ENCODE peak calls at places on chromosomes 16 and 17, in seven cellular contexts. B is left ventricle myocardium inferior; U is fibroblast of villous mesenchyme; G is PC-9; P is endodermal cell; O is psoas muscle; Q is CD8-positive, alpha-beta T cell. Z is an unnamed sample.

GRCh38 chr16:30874821-30875717 is 18.8 kb downstream of the BCL7C start:
- DNase-seq in B (peak), U (peak), G (peak), P (peak), O (peak), Q (peak), Z (no peak)

GRCh38 chr17:44557653-44558285 is 485 bp downstream of the FZD2 start:
- DNase-seq in B (peak), U (peak), G (no peak), P (peak), O (peak), Q (peak), Z (no peak)

GRCh38 chr16:14627088-14627487 is 3.0 kb downstream of the PARN start:
- DNase-seq in B (no peak), U (no peak), G (no peak), P (no peak), O (no peak), Q (no peak), Z (no peak)

GRCh38 chr16:63512910-63513309 is 1476.7 kb upstream of the CDH8 start:
- DNase-seq in B (no peak), U (no peak), G (no peak), P (no peak), O (no peak), Q (no peak), Z (no peak)

GRCh38 chr17:1324201-1324750 is 44.8 kb downstream of the TRARG1 start:
- DNase-seq in B (no peak), U (no peak), G (no peak), P (no peak), O (no peak), Q (no peak), Z (no peak)

GRCh38 chr16:11681977-11682654 is 13.9 kb downstream of the SNN start:
- DNase-seq in B (no peak), U (no peak), G (no peak), P (no peak), O (peak), Q (no peak), Z (no peak)

GRCh38 chr17:46090871-46091270 is 91.8 kb downstream of the STH start:
- DNase-seq in B (no peak), U (no peak), G (no peak), P (no peak), O (no peak), Q (no peak), Z (no peak)

GRCh38 chr16:2008009-2008526 is 1.6 kb downstream of the ZNF598 start:
- DNase-seq in B (peak), U (peak), G (peak), P (no peak), O (no peak), Q (peak), Z (no peak)

GRCh38 chr17:81230043-81230820 is 7.5 kb upstream of the CEP131 start:
- DNase-seq in B (no peak), U (no peak), G (no peak), P (peak), O (no peak), Q (no peak), Z (no peak)

GRCh38 chr16:15518412-15519351 is 84.3 kb downstream of the BMERB1 start:
- DNase-seq in B (peak), U (peak), G (no peak), P (peak), O (peak), Q (no peak), Z (no peak)

GRCh38 chr17:39538875-39539274 is 68.8 kb downstream of the NEUROD2 start:
- DNase-seq in B (no peak), U (no peak), G (peak), P (no peak), O (no peak), Q (no peak), Z (no peak)

GRCh38 chr16:66326995-66327513 is 39.4 kb upstream of the CDH5 start:
- DNase-seq in B (no peak), U (no peak), G (no peak), P (peak), O (no peak), Q (no peak), Z (no peak)

GRCh38 chr17:48006936-48007703 is 30.5 kb downstream of the COPZ2 start:
- DNase-seq in B (no peak), U (no peak), G (no peak), P (no peak), O (no peak), Q (no peak), Z (no peak)

GRCh38 chr16:82584553-82585152 is 42.1 kb upstream of the CDH13 start:
- DNase-seq in B (no peak), U (no peak), G (no peak), P (no peak), O (no peak), Q (no peak), Z (no peak)

GRCh38 chr17:6279659-6280058 is 155.3 kb downstream of the AIPL1 start:
- DNase-seq in B (no peak), U (no peak), G (peak), P (peak), O (no peak), Q (no peak), Z (no peak)

GRCh38 chr17:69733171-69734014 is 318.9 kb downstream of the MAP2K6 start:
- DNase-seq in B (peak), U (peak), G (peak), P (no peak), O (peak), Q (no peak), Z (peak)

GRCh38 chr16:89801800-89802199 is 14.6 kb downstream of the FANCA start:
- DNase-seq in B (no peak), U (peak), G (no peak), P (no peak), O (no peak), Q (no peak), Z (no peak)

GRCh38 chr16:68592466-68593337 is 52.4 kb upstream of the CDH3 start:
- DNase-seq in B (no peak), U (peak), G (no peak), P (no peak), O (no peak), Q (no peak), Z (no peak)

GRCh38 chr17:2011421-2012371 is 13.4 kb downstream of the RTN4RL1 start:
- DNase-seq in B (no peak), U (no peak), G (peak), P (peak), O (peak), Q (no peak), Z (no peak)

GRCh38 chr16:85126731-85127662 is 14.7 kb upstream of the CIBAR2 start:
- DNase-seq in B (no peak), U (peak), G (no peak), P (peak), O (peak), Q (no peak), Z (no peak)

GRCh38 chr17:17605083-17605746 is 13.7 kb upstream of the PEMT start:
- DNase-seq in B (no peak), U (no peak), G (no peak), P (no peak), O (no peak), Q (no peak), Z (no peak)

GRCh38 chr16:54285414-54286066 is 1.0 kb downstream of the IRX3 start:
- DNase-seq in B (peak), U (peak), G (peak), P (peak), O (no peak), Q (no peak), Z (no peak)

GRCh38 chr17:56018202-56018601 is 135.1 kb upstream of the ANKFN1 start:
- DNase-seq in B (no peak), U (no peak), G (no peak), P (no peak), O (no peak), Q (no peak), Z (no peak)

GRCh38 chr17:74351552-74352210 is 10.0 kb downstream of the BTBD17 start:
- DNase-seq in B (no peak), U (no peak), G (no peak), P (peak), O (no peak), Q (no peak), Z (no peak)

DNA sequence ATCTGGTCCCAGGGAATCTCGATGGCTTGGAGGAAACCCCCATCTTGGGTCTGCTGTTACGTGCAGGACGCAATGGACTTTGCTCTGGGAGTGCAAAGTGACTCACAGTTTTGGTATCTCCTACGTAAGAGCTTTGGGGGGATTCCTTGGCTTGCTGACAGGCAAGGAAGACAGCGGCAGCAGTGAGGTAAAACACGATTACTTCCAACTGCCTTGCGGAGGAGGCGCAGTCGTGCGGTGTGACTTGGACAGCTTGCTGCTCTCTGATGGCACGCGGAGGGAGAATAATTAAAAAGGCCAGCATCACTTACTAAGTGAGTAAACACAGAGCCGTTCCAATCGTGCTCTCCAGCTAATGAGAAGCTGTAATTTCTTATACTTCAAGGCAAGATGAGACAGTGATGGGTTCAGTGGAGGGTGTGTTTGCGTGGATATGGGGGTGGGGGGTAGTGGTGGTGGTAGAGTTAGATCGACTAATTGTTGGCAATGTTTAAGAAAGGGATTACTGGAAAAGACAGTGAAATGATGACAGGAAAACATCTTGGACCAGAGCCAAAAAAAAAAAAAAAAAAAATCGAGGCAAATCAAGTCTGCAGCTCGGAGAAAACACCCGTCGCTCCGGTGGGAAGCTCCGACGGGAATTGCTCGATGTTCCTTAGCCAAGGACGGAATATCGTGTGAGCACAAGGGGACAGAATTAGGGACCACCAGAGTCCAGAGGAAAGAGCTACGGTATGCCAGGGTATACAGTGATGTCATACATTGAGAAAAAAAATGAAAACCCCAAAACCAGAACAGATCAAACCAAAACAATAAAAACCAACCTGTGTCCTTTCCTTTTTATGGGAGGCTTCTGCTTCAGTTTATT is 184.9 kb upstream of the ZFHX3 start:
- DNase-seq in B (peak), U (peak), G (no peak), P (peak), O (peak), Q (no peak), Z (peak)
- H3K4me3 ChIP-seq in B (peak), U (peak), G (no peak), P (no peak), O (peak), Q (no peak), Z (peak)

GRCh38 chr16:23742761-23743160 is 12.1 kb upstream of the CHP2 start:
- DNase-seq in B (no peak), U (no peak), G (no peak), P (no peak), O (no peak), Q (no peak), Z (no peak)
- TF ChIP-seq CTCF in B (no peak), U (no peak), G (no peak), P (peak), O (no peak), Q (no peak), Z (no peak)

GRCh38 chr16:20747030-20747816 is 5.6 kb upstream of the THUMPD1 start:
- DNase-seq in B (no peak), U (no peak), G (no peak), P (no peak), O (no peak), Q (no peak), Z (no peak)

GRCh38 chr16:20744922-20745440 is 3.4 kb upstream of the THUMPD1 start:
- DNase-seq in B (no peak), U (no peak), G (no peak), P (no peak), O (no peak), Q (no peak), Z (no peak)

GRCh38 chr16:20750558-20750957 is 8.9 kb upstream of the THUMPD1 start:
- DNase-seq in B (no peak), U (no peak), G (no peak), P (no peak), O (no peak), Q (no peak), Z (no peak)

GRCh38 chr16:20743591-20743990 is 2.0 kb upstream of the THUMPD1 start:
- DNase-seq in B (no peak), U (no peak), G (no peak), P (no peak), O (no peak), Q (no peak), Z (no peak)

GRCh38 chr16:20746461-20746860 is 4.8 kb upstream of the THUMPD1 start:
- DNase-seq in B (no peak), U (no peak), G (no peak), P (no peak), O (no peak), Q (no peak), Z (no peak)
- H3K4me3 ChIP-seq in B (no peak), U (no peak), G (no peak), P (no peak), O (no peak), Q (no peak), Z (no peak)

GRCh38 chr16:56814537-56815432 is 50.2 kb upstream of the SLC12A3 start:
- DNase-seq in B (no peak), U (no peak), G (no peak), P (no peak), O (no peak), Q (no peak), Z (no peak)

GRCh38 chr16:56815721-56816120 is 49.3 kb upstream of the SLC12A3 start:
- DNase-seq in B (peak), U (no peak), G (no peak), P (no peak), O (no peak), Q (no peak), Z (no peak)

GRCh38 chr16:56817056-56817455 is 48.0 kb upstream of the SLC12A3 start:
- DNase-seq in B (no peak), U (no peak), G (no peak), P (no peak), O (no peak), Q (no peak), Z (no peak)

GRCh38 chr16:56817938-56818337 is 47.1 kb upstream of the SLC12A3 start:
- DNase-seq in B (no peak), U (no peak), G (no peak), P (no peak), O (no peak), Q (no peak), Z (no peak)

DNA sequence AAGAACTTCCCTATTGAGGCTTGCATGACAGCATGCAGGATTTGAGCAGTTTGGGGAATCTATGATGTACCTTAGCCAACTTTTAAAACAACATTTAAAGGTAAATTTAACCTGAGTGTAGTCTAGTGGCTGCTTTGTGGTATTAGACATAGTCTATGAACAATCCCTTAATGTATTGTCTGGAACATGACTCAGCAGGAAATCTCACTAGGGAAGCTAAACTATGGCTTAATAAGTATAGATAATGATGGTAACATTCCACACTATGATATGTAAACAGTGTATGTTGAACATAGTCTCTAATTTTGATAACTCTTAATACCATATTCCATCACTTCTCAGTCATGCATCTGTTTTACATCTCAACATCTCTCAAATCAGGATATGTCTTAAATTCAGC is 52.1 kb upstream of the SLC12A3 start:
- DNase-seq in B (no peak), U (peak), G (peak), P (no peak), O (no peak), Q (no peak), Z (no peak)
- TF ChIP-seq CTCF in B (no peak), U (no peak), G (no peak), P (no peak), O (no peak), Q (no peak), Z (no peak)

DNA sequence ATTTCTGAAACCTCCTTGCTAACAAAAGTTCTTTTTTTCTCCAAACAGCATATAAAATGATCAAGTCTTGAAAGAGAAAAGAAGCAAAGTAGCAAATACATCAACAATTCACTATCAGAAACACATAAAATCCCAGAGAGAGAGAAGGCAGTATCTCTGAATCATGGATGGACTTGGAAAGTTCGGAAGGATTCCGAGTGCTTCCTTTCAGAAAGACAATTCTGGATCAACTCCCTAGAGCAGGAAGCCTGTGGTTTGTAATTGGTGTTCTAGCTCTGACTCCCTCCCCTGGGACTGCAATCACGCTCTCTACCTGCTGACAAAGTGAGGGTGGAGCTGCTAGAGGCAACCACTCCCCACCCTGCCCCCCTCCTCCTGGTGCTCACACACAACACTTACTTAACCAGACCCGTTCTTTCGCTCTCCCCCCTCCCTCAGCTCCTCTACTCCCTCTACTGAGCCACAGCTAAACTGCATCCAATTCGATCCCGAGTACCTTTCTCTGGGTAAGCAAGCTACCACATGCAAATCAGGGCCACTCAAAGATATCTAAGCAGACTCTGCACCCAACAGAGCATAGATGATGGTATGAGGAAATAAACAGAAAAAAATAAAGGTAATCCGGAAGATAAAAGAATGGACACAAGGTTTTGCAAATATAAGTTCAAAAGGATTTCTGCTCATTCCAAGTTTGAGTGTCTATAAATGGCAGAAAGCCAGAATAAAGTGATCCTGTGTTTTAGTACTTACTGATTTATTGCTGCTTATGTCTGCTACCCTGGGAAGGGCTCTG is at the start of gene RNF43:
- DNase-seq in B (peak), U (peak), G (peak), P (peak), O (peak), Q (peak), Z (peak)
- H3K4me3 ChIP-seq in B (peak), U (peak), G (peak), P (peak), O (peak), Q (no peak), Z (peak)

GRCh38 chr16:77897038-77897437 is 108.7 kb downstream of the VAT1L start:
- DNase-seq in B (no peak), U (peak), G (no peak), P (no peak), O (no peak), Q (no peak), Z (no peak)
- TF ChIP-seq CTCF in B (no peak), U (no peak), G (no peak), P (no peak), O (no peak), Q (no peak), Z (no peak)

GRCh38 chr16:58027341-58028167 is 2.0 kb downstream of the MMP15 start:
- DNase-seq in B (peak), U (peak), G (peak), P (peak), O (peak), Q (no peak), Z (no peak)
- H3K4me3 ChIP-seq in B (peak), U (peak), G (peak), P (peak), O (peak), Q (no peak), Z (no peak)

GRCh38 chr16:88738167-88739084 is 32.1 kb downstream of the CTU2 start:
- DNase-seq in B (no peak), U (no peak), G (no peak), P (no peak), O (no peak), Q (no peak), Z (no peak)

GRCh38 chr16:88740727-88741055 is 34.4 kb downstream of the CTU2 start:
- DNase-seq in B (no peak), U (no peak), G (no peak), P (no peak), O (no peak), Q (no peak), Z (no peak)

GRCh38 chr16:88737298-88738166 is 31.2 kb downstream of the CTU2 start:
- DNase-seq in B (peak), U (peak), G (peak), P (peak), O (peak), Q (peak), Z (no peak)

GRCh38 chr16:88739975-88740726 is 33.8 kb downstream of the CTU2 start:
- DNase-seq in B (no peak), U (no peak), G (no peak), P (no peak), O (no peak), Q (no peak), Z (no peak)

GRCh38 chr16:88739139-88739974 is 33.1 kb downstream of the CTU2 start:
- DNase-seq in B (no peak), U (no peak), G (no peak), P (no peak), O (no peak), Q (no peak), Z (no peak)
- TF ChIP-seq CTCF in B (no peak), U (no peak), G (no peak), P (no peak), O (no peak), Q (no peak), Z (no peak)

DNA sequence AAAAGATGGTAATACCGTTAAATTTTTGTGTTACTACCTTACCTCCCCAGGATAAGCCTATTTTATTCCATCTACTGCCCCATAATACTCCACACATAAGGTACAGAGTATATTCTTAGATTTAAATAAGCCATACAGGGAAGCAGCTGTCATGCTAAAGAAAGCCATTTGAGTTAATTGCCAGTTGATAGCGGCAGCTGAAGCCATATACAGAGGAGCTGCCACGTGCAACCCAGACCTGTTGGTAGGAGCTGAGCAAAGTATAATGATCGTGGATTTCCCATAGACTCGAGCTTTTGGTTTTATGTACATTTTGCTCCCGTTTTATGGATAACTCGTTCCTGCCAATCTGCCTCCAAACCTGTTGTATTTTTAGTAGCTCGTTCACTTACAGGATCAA is 12.0 kb downstream of the CPSF4L start:
- DNase-seq in B (no peak), U (no peak), G (no peak), P (no peak), O (no peak), Q (no peak), Z (no peak)
- H3K4me3 ChIP-seq in B (no peak), U (no peak), G (no peak), P (no peak), O (no peak), Q (no peak), Z (no peak)

Z was measured in AG04449.